ENCODE peak calls at places on chromosomes 12 and 14, in seven cellular contexts. C is gastrocnemius medialis, M is A549, G is fibroblast of lung, V is breast epithelium, W is left ventricle myocardium inferior, U is sigmoid colon. I is an unnamed sample.

GRCh38 chr12:1855241-1855640 is 34.9 kb downstream of the LRTM2 start:
- DNase-seq in C (no peak), M (no peak), V (no peak), U (no peak), G (peak; percentile 22), W (no peak), I (no peak)

GRCh38 chr12:121915841-121916321 is 2.5 kb upstream of the CFAP251 start:
- DNase-seq in W (no peak), M (no peak), G (no peak), U (no peak), C (no peak), V (no peak), I (no peak)

GRCh38 chr12:22981711-22982110 is 356.7 kb downstream of the ETNK1 start:
- DNase-seq in M (peak; percentile 16), U (no peak), V (no peak), C (no peak), W (no peak), G (peak; percentile 75), I (no peak)

GRCh38 chr12:51822956-51823355 is 25.6 kb downstream of the FIGNL2 start:
- DNase-seq in G (no peak), M (no peak), U (no peak), V (no peak), W (no peak), C (no peak), I (no peak)

GRCh38 chr12:57755194-57755453 is 221 bp downstream of the MARCHF9 start:
- DNase-seq in V (no peak), C (no peak), U (peak; percentile 67), M (no peak), W (no peak), G (no peak), I (no peak)

GRCh38 chr12:49868952-49869815 is 26.3 kb upstream of the BCDIN3D start:
- DNase-seq in V (peak; percentile 57), G (peak; percentile 99), U (peak; percentile 96), C (peak; percentile 51), M (peak; percentile 22), W (peak; percentile 92), I (peak; percentile 92)

GRCh38 chr12:27048822-27049752 is 26.7 kb downstream of the MED21 start:
- DNase-seq in V (no peak), M (peak; percentile 60), C (no peak), U (no peak), W (no peak), G (peak; percentile 94), I (peak; percentile 63)

GRCh38 chr14:90398315-90398811 is 1.5 kb downstream of the CALM1 start:
- DNase-seq in V (peak; percentile 52), M (peak; percentile 29), G (no peak), W (no peak), C (peak; percentile 18), U (peak; percentile 81), I (no peak)

GRCh38 chr12:105322070-105322469 is 8.4 kb upstream of the C12orf75 start:
- DNase-seq in M (no peak), V (no peak), G (peak; percentile 27), U (no peak), C (peak; percentile 70), W (no peak), I (no peak)

GRCh38 chr12:122943196-122943595 is 23.1 kb downstream of the ABCB9 start:
- DNase-seq in V (no peak), C (no peak), M (no peak), U (no peak), W (no peak), G (no peak), I (no peak)

GRCh38 chr12:104627231-104627974 is 170.7 kb downstream of the CHST11 start:
- DNase-seq in G (no peak), V (no peak), W (no peak), M (no peak), C (no peak), U (no peak), I (no peak)

GRCh38 chr12:15987696-15988095 is 76.6 kb downstream of the DERA start:
- DNase-seq in V (no peak), M (no peak), W (peak; percentile 76), U (no peak), G (no peak), C (no peak), I (no peak)

GRCh38 chr12:15982471-15982870 is 71.3 kb downstream of the DERA start:
- DNase-seq in W (no peak), C (no peak), G (peak; percentile 76), M (peak; percentile 18), V (no peak), U (no peak), I (no peak)

GRCh38 chr12:15982921-15983320 is 71.8 kb downstream of the DERA start:
- DNase-seq in W (no peak), M (no peak), U (no peak), C (no peak), G (no peak), V (no peak), I (no peak)

GRCh38 chr12:15984097-15984800 is 73.1 kb downstream of the DERA start:
- DNase-seq in U (no peak), G (no peak), C (no peak), M (no peak), V (no peak), W (no peak), I (no peak)

DNA sequence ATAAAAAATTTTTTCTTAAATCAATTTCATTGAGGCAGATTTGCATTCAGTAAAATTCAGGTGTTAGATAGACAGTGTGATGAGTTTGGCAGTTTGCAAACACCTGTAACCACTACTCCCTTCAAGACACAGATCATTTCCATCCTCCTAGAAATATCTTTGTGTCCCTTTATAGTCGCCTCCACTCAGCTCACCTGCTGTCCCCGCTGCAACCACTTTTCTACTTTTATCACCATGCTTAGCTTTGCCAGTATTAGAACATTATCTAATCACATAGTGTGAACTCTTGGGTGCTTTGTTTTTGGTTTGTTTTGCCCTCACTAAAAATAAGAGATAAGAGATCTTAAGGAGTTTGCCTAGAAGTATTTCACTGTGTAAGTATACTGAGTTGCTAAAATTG is 73.8 kb downstream of the DERA start:
- DNase-seq in W (no peak), V (no peak), C (no peak), G (no peak), M (no peak), U (no peak), I (no peak)
- TF ChIP-seq CTCF in W (no peak), V (no peak), C (no peak), G (no peak), M (no peak), U (no peak), I (no peak)

GRCh38 chr12:65602579-65603295 is 221.5 kb upstream of the HMGA2 start:
- DNase-seq in W (peak; percentile 75), M (peak; percentile 89), V (peak; percentile 62), U (peak; percentile 76), G (peak; percentile 97), C (peak; percentile 44), I (peak; percentile 87)
- H3K27ac ChIP-seq in W (peak overlapping the region; percentile 60), M (peak overlapping the region; percentile 66), V (peak overlapping the region; percentile 68), U (no peak overlapping the region), G (peak overlapping the region; percentile 91), C (peak overlapping the region; percentile 36), I (peak overlapping the region; percentile 83)

GRCh38 chr14:54354096-54354495 is 42.7 kb upstream of the CDKN3 start:
- DNase-seq in V (no peak), M (no peak), W (no peak), U (no peak), C (no peak), G (no peak), I (no peak)
- H3K4me3 ChIP-seq in V (no peak overlapping the region), M (no peak overlapping the region), W (no peak overlapping the region), U (no peak overlapping the region), C (no peak overlapping the region), G (no peak overlapping the region), I (no peak overlapping the region)

GRCh38 chr12:131213896-131214442 is 260.3 kb downstream of the ADGRD1 start:
- DNase-seq in W (no peak), V (no peak), M (no peak), G (no peak), C (no peak), U (no peak), I (no peak)

GRCh38 chr12:131218291-131219172 is 264.8 kb downstream of the ADGRD1 start:
- DNase-seq in M (peak; percentile 46), G (no peak), V (no peak), W (no peak), C (no peak), U (no peak), I (no peak)

GRCh38 chr12:131219173-131220006 is 265.7 kb downstream of the ADGRD1 start:
- DNase-seq in V (no peak), C (no peak), G (no peak), U (no peak), W (no peak), M (no peak), I (no peak)

GRCh38 chr12:131220007-131220685 is 266.4 kb downstream of the ADGRD1 start:
- DNase-seq in M (no peak), V (no peak), G (no peak), U (no peak), C (no peak), W (no peak), I (no peak)

GRCh38 chr12:131217024-131217586 is 263.4 kb downstream of the ADGRD1 start:
- DNase-seq in U (no peak), V (no peak), W (no peak), C (no peak), M (no peak), G (no peak), I (no peak)
- TF ChIP-seq CTCF in U (no peak), V (no peak), W (no peak), C (no peak), M (no peak), G (no peak), I (no peak)

GRCh38 chr14:95500772-95501401 is 15.6 kb downstream of the SYNE3 start:
- DNase-seq in W (peak; percentile 53), G (peak; percentile 82), C (peak; percentile 63), U (no peak), M (peak; percentile 31), V (no peak), I (peak; percentile 65)
- H3K27ac ChIP-seq in W (peak overlapping the region; percentile 73), G (peak overlapping the region; percentile 26), C (peak overlapping the region; percentile 71), U (peak overlapping the region; percentile 40), M (no peak overlapping the region), V (peak overlapping the region; percentile 75), I (peak overlapping the region; percentile 39)

GRCh38 chr14:105425823-105426247 is 6.2 kb downstream of the MTA1 start:
- DNase-seq in W (no peak), V (no peak), C (no peak), G (no peak), U (no peak), M (no peak), I (no peak)
- H3K4me3 ChIP-seq in W (no peak overlapping the region), V (no peak overlapping the region), C (no peak overlapping the region), G (no peak overlapping the region), U (no peak overlapping the region), M (no peak overlapping the region), I (no peak overlapping the region)

GRCh38 chr14:88554458-88555286 is at the start of gene PTPN21:
- DNase-seq in C (peak; percentile 51), M (peak; percentile 79), G (peak; percentile 53), W (peak; percentile 82), U (peak; percentile 88), V (peak; percentile 60), I (no peak)
- TF ChIP-seq CTCF in C (no peak), M (no peak), G (no peak), W (no peak), U (no peak), V (no peak), I (no peak)

GRCh38 chr12:12428961-12429657 is 72.2 kb downstream of the BORCS5 start:
- DNase-seq in M (no peak), V (peak; percentile 90), C (no peak), W (no peak), G (no peak), U (no peak), I (no peak)
- H3K27ac ChIP-seq in M (no peak overlapping the region), V (peak overlapping the region; percentile 86), C (no peak overlapping the region), W (no peak overlapping the region), G (no peak overlapping the region), U (no peak overlapping the region), I (no peak overlapping the region)

I was measured in AG04450.